ENCODE peak calls at places on chromosomes 1 and 21, in four cellular contexts. G is astrocyte, T is GM23248, C is astrocyte of the spinal cord. P is an unnamed sample.

GRCh38 chr1:218459878-218460277 is 114.7 kb downstream of the TGFB2 start:
- DNase-seq in C (peak; percentile 96), T (peak; percentile 89), G (peak; percentile 94), P (peak; percentile 70)

GRCh38 chr1:21814981-21815583 is 3.0 kb downstream of the LDLRAD2 start:
- DNase-seq in T (no peak), C (no peak), G (no peak), P (no peak)

GRCh38 chr1:212560933-212561460 is 47.6 kb upstream of the ATF3 start:
- DNase-seq in T (no peak), G (no peak), C (no peak), P (no peak)

GRCh38 chr1:157311730-157312269 is 173.6 kb upstream of the ETV3 start:
- DNase-seq in C (no peak), T (no peak), G (no peak), P (no peak)

GRCh38 chr1:19369396-19370090 is 57.4 kb downstream of the SLC66A1 start:
- DNase-seq in T (no peak), G (no peak), C (no peak), P (no peak)

GRCh38 chr1:2314297-2314802 is 77.0 kb downstream of the MORN1 start:
- DNase-seq in G (no peak), C (peak; percentile 50), T (peak; percentile 72), P (peak; percentile 30)

GRCh38 chr1:80966266-80966665 is 834.5 kb upstream of the ADGRL2 start:
- DNase-seq in T (no peak), G (no peak), C (no peak), P (peak; percentile 41)

GRCh38 chr1:3515774-3516480 is 61.5 kb downstream of the ARHGEF16 start:
- DNase-seq in G (peak; percentile 53), C (peak; percentile 54), T (no peak), P (peak; percentile 27)

GRCh38 chr1:50570064-50570463 is 146.8 kb upstream of the DMRTA2 start:
- DNase-seq in T (no peak), C (peak; percentile 77), G (peak; percentile 64), P (peak; percentile 15)

GRCh38 chr1:114118351-114118990 is 35.2 kb downstream of the SYT6 start:
- DNase-seq in T (no peak), C (no peak), G (no peak), P (no peak)

GRCh38 chr1:85849660-85850059 is 141.4 kb upstream of the ZNHIT6 start:
- DNase-seq in T (no peak), C (peak; percentile 12), G (no peak), P (no peak)

GRCh38 chr1:51231121-51231520 is 5.0 kb upstream of the RNF11 start:
- DNase-seq in C (no peak), T (peak; percentile 70), G (no peak), P (peak; percentile 67)

GRCh38 chr1:159779403-159779851 is 1.3 kb upstream of the DUSP23 start:
- DNase-seq in C (peak; percentile 92), T (peak; percentile 72), G (peak; percentile 90), P (peak; percentile 57)

GRCh38 chr1:80533775-80534314 is 1266.9 kb upstream of the ADGRL2 start:
- DNase-seq in G (no peak), T (no peak), C (no peak), P (no peak)

GRCh38 chr1:39409055-39409816 is 82.2 kb upstream of the BMP8A start:
- DNase-seq in C (peak; percentile 62), T (peak; percentile 77), G (no peak), P (peak; percentile 15)

GRCh38 chr1:53176452-53177344 is 19.9 kb upstream of the CPT2 start:
- DNase-seq in C (no peak), T (peak; percentile 73), G (peak; percentile 47), P (peak; percentile 71)

GRCh38 chr1:66767590-66767989 is 15.3 kb downstream of the DYNLT5 start:
- DNase-seq in C (no peak), T (no peak), G (no peak), P (no peak)

GRCh38 chr1:164783778-164784555 is 225.0 kb downstream of the PBX1 start:
- DNase-seq in T (no peak), C (peak; percentile 55), G (no peak), P (peak; percentile 57)

GRCh38 chr1:171403396-171403795 is 81.9 kb upstream of the PRRC2C start:
- DNase-seq in T (peak; percentile 19), C (no peak), G (no peak), P (peak; percentile 72)

GRCh38 chr21:35933466-35933865 is 126.9 kb downstream of the SETD4 start:
- DNase-seq in C (peak; percentile 87), T (peak; percentile 94), G (peak; percentile 73), P (peak; percentile 60)

GRCh38 chr1:13699936-13700520 is at the start of gene PRDM2:
- DNase-seq in G (peak; percentile 9), T (peak; percentile 86), C (peak; percentile 38), P (peak; percentile 48)

GRCh38 chr1:27071049-27071416 is 58.4 kb upstream of the TENT5B start:
- DNase-seq in G (no peak), T (peak; percentile 63), C (no peak), P (peak; percentile 75)

GRCh38 chr1:75794382-75794781 is 2.3 kb upstream of the MSH4 start:
- DNase-seq in C (no peak), G (no peak), T (no peak), P (peak; percentile 30)

GRCh38 chr1:70864302-70864701 is 183.3 kb downstream of the PTGER3 start:
- DNase-seq in T (peak; percentile 76), C (no peak), G (no peak), P (no peak)

GRCh38 chr1:219713981-219714381 is 101.1 kb upstream of the ZC3H11B start:
- DNase-seq in C (peak; percentile 70), T (no peak), G (no peak), P (no peak)

GRCh38 chr21:25934771-25935224 is 200.0 kb downstream of the GABPA start:
- DNase-seq in G (peak; percentile 98), C (peak; percentile 96), T (peak; percentile 97), P (peak; percentile 97)

GRCh38 chr1:209884249-209884648 is 53.8 kb upstream of the SYT14 start:
- DNase-seq in C (peak; percentile 80), T (peak; percentile 73), G (peak; percentile 75), P (peak; percentile 59)

GRCh38 chr1:96306809-96307208 is 414.8 kb upstream of the PTBP2 start:
- DNase-seq in C (peak; percentile 45), G (peak; percentile 75), T (peak; percentile 86), P (peak; percentile 65)

GRCh38 chr1:180594723-180595122 is 36.0 kb downstream of the OVAAL start:
- DNase-seq in C (no peak), G (no peak), T (peak; percentile 27), P (peak; percentile 70)

GRCh38 chr1:89884718-89885596 is 64.1 kb downstream of the LRRC8D start:
- DNase-seq in T (peak; percentile 47), G (peak; percentile 49), C (no peak), P (peak; percentile 49)

GRCh38 chr1:246483204-246483933 is 23.7 kb downstream of the SMYD3 start:
- DNase-seq in G (no peak), C (peak; percentile 35), T (peak; percentile 42), P (no peak)

GRCh38 chr1:6401673-6402072 is 8.1 kb upstream of the ACOT7 start:
- DNase-seq in C (no peak), T (peak; percentile 24), G (no peak), P (peak; percentile 91)

GRCh38 chr1:10980094-10980577 is 32.3 kb upstream of the TARDBP start:
- DNase-seq in C (peak; percentile 75), T (peak; percentile 93), G (peak; percentile 64), P (peak; percentile 71)

GRCh38 chr1:10980841-10981727 is 31.4 kb upstream of the TARDBP start:
- DNase-seq in T (peak; percentile 72), G (peak; percentile 15), C (no peak), P (no peak)

GRCh38 chr1:10975567-10976326 is 36.7 kb upstream of the TARDBP start:
- DNase-seq in T (peak; percentile 99), G (peak; percentile 83), C (peak; percentile 39), P (peak; percentile 86)

GRCh38 chr1:10978719-10979118 is 33.7 kb upstream of the TARDBP start:
- DNase-seq in T (no peak), G (no peak), C (no peak), P (no peak)

DNA sequence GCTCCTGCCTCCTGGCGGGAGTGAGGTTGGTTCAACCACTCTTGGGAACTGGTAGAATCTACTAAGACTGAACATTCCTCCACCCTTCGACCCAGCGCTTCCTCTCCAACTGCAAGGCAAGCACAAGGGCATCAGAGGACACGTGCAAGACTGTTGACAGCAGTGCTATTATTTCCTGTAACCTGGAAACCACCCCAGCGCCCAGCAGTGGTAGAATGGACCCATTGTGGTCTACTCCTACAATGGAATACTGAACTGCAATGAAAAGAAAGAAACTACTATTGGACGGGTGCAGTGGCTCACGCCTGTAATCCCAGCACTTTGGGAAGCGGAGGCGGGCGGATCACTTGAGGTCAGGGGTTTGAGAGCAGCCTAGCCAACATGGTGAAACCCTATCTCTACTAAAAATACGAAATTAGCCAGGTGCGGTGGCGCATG is 33.0 kb upstream of the TARDBP start:
- DNase-seq in T (peak; percentile 50), C (no peak), G (peak; percentile 18), P (peak; percentile 24)
- H3K4me3 ChIP-seq in T (peak overlapping the region; percentile 52), C (no peak overlapping the region), G (no peak overlapping the region), P (no peak overlapping the region)

DNA sequence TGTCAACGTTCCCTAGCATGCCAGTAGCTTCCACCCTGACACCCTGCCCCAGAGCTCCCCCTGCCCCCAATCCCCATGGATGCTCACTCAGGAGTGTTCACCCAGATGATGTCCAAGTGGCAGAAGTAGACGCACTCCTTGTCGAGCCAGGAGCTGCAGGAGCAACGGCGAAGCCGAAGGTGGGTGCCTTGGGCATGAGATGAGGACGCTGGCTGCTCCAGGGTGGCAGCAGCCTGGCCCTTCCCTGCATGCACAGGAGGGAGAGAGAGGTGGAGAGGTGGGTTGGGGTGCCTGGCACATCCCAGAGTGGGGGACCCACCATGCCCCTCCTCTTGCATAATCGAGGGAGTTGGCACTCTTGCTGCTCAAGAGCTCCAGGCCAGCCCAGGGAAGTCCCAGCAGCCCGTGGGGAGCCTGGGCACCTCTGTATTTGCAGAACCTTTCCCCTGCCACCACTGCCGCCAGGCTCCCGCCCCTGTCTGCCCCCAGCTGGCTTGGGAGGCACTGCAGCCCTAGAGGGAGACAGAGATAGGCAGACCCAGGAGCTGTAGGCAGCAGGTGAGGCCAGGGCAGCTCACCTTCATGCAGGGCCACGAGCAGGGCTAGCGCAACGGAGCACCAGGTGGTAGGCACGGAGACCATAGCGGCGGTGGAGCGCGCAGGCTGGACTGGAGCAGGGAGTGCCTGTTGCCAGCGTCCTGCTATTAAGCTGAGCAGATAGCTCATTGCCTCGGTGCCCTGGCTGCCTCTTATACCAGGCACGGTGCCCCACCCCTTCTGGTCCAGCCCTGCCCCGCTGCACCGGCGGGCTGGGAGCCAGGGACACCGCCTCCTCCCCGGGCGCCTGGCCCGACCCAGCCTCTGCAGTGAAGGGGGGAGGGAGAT is at the start of gene EDN2:
- DNase-seq in T (peak; percentile 17), C (no peak), G (no peak), P (peak; percentile 71)
- H3K4me3 ChIP-seq in T (no peak within 1 kb of the TSS), C (no peak within 1 kb of the TSS), G (no peak within 1 kb of the TSS), P (peak within 1 kb of the TSS; percentile 55)

GRCh38 chr1:235659186-235659771 is 9.7 kb upstream of the GNG4 start:
- DNase-seq in C (no peak), T (no peak), G (no peak), P (no peak)
- H3K4me3 ChIP-seq in C (no peak overlapping the region), T (no peak overlapping the region), G (no peak overlapping the region), P (no peak overlapping the region)

DNA sequence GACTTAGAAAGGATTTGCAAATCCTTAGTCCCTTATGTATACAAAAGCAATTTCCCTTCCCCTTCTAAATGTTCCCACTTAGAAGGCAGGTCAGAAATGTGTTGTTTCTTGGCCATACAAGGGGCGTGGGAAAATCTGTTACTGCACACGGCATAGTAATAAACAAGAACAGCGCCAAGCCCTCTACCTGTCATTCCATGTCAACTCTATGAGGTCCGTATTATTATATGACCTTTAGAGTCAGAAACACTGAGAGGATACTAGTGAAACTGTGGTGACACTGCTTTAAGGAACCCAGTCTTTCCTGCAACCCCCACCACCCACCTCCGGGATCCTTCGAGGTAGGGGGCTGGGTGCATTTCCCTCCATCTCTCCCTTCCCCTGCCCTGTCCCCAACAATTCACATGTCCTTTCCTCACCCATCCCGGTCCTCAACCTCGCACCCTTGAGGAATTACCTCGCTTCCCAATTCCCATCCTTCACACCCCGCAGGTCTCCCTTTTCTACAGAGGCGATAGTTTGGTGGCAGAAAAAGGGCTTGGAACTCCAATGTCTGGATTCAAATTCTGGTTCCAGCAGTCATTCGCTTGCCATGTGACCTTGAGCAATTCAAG is 654 bp downstream of the SDHB start:
- DNase-seq in T (peak; percentile 21), G (no peak), C (no peak), P (no peak)
- H3K4me3 ChIP-seq in T (peak overlapping the region; percentile 90), G (peak overlapping the region; percentile 100), C (peak overlapping the region; percentile 80), P (peak overlapping the region; percentile 95)